ENCODE peak calls at places on chromosomes 3 and 15, in ten cellular contexts. K is Right ventricle myocardium superior, C is MCF 10A, O is K562, S is ACHN, Z is T-helper 1 cell, W is NCI-H1694 treated with DMSO at 0.1 percent for 48 hours, L is RPMI7951, P is iPS DF 19.7, F is NCI-H2107. E is an unnamed sample.

GRCh38 chr15:90165659-90166489 is 35.3 kb upstream of the SEMA4B start:
- DNase-seq in S (peak), W (no peak), L (peak), F (peak), P (no peak), K (peak), C (peak), Z (no peak), O (peak), E (no peak)

GRCh38 chr3:186260726-186261125 is 101.3 kb downstream of the DGKG start:
- DNase-seq in O (no peak), W (no peak), Z (no peak), S (no peak), P (no peak), C (no peak), F (no peak), L (no peak), K (no peak), E (no peak)

GRCh38 chr3:32138545-32139104 is 32.2 kb downstream of the GPD1L start:
- DNase-seq in F (no peak), P (no peak), L (no peak), Z (no peak), K (no peak), W (no peak), C (no peak), S (no peak), O (no peak), E (no peak)

GRCh38 chr15:89543389-89543788 is 31.9 kb upstream of the TICRR start:
- DNase-seq in S (no peak), K (no peak), F (no peak), Z (no peak), P (no peak), W (no peak), L (no peak), O (no peak), C (no peak), E (no peak)

GRCh38 chr3:147397155-147397888 is 9.0 kb downstream of the ZIC4 start:
- DNase-seq in F (no peak), O (no peak), K (no peak), P (no peak), Z (no peak), W (no peak), C (no peak), S (no peak), L (no peak), E (no peak)

GRCh38 chr3:114406286-114406685 is 112.5 kb downstream of the TIGIT start:
- DNase-seq in S (no peak), F (no peak), C (no peak), K (no peak), L (no peak), O (no peak), P (no peak), W (no peak), Z (no peak), E (no peak)

GRCh38 chr3:47803478-47804025 is 614 bp downstream of the DHX30 start:
- DNase-seq in W (no peak), F (no peak), L (no peak), C (no peak), K (no peak), P (no peak), S (no peak), Z (no peak), O (peak), E (no peak)

GRCh38 chr15:63553388-63553791 is 43.8 kb upstream of the FBXL22 start:
- DNase-seq in S (peak), O (no peak), W (no peak), K (no peak), P (no peak), Z (no peak), F (no peak), L (peak), C (peak), E (no peak)

GRCh38 chr3:128864351-128864811 is 15.0 kb upstream of the ACAD9 start:
- DNase-seq in O (no peak), P (no peak), C (no peak), F (no peak), S (no peak), Z (no peak), K (peak), L (no peak), W (no peak), E (no peak)

GRCh38 chr3:12508316-12508715 is 24.0 kb downstream of the TSEN2 start:
- DNase-seq in P (no peak), K (no peak), L (peak), C (peak), S (peak), F (no peak), W (no peak), Z (no peak), O (no peak), E (no peak)

GRCh38 chr3:15284121-15284889 is 48.1 kb downstream of the SH3BP5 start:
- DNase-seq in L (peak), Z (no peak), P (no peak), C (peak), K (peak), S (no peak), W (peak), F (peak), O (no peak), E (no peak)

GRCh38 chr3:109548192-109548938 is 211.0 kb upstream of the DPPA4 start:
- DNase-seq in O (no peak), W (no peak), S (no peak), F (no peak), C (peak), Z (no peak), P (no peak), L (peak), K (no peak), E (no peak)

GRCh38 chr3:173739716-173740115 is 342.2 kb downstream of the NLGN1 start:
- DNase-seq in L (no peak), S (no peak), P (no peak), C (no peak), W (no peak), K (no peak), Z (no peak), O (no peak), F (no peak), E (no peak)